ENCODE peak calls at places on chromosomes 2 and 18, in ten cellular contexts. P, A, U, L, V, S, G, F, Q and T are unnamed samples.
A peak's percentile ranks its signal among the peaks of the same experiment; 100 is the strongest.

GRCh38 chr18:12376034-12376717 is 851 bp downstream of the AFG3L2 start:
- DNase-seq in A (no peak), L (no peak), V (peak; percentile 57), P (no peak), U (peak; percentile 64), Q (peak; percentile 49), F (peak; percentile 74), G (peak; percentile 25), S (no peak), T (no peak)

GRCh38 chr2:56084117-56084936 is 99.5 kb upstream of the CCDC85A start:
- DNase-seq in G (peak; percentile 7), Q (no peak), A (no peak), P (no peak), S (no peak), V (no peak), F (no peak), U (no peak), L (no peak), T (no peak)

GRCh38 chr18:75247041-75247551 is 36.5 kb downstream of the TSHZ1 start:
- DNase-seq in Q (no peak), U (no peak), G (peak; percentile 42), S (no peak), L (no peak), F (no peak), V (no peak), P (no peak), A (no peak), T (no peak)

GRCh38 chr2:237715459-237715947 is 83.1 kb upstream of the RBM44 start:
- DNase-seq in L (no peak), S (no peak), A (no peak), P (no peak), U (no peak), V (peak; percentile 75), G (no peak), F (peak; percentile 82), Q (peak; percentile 80), T (no peak)

GRCh38 chr2:2938481-2938880 is 439.1 kb downstream of the EIPR1 start:
- DNase-seq in V (no peak), Q (no peak), F (no peak), A (no peak), L (no peak), P (no peak), G (no peak), S (no peak), U (no peak), T (no peak)

GRCh38 chr2:154526234-154526633 is 172.3 kb upstream of the KCNJ3 start:
- DNase-seq in Q (no peak), A (no peak), F (no peak), S (no peak), G (no peak), L (no peak), P (no peak), V (no peak), U (no peak), T (no peak)

GRCh38 chr2:150522269-150522668 is 34.8 kb upstream of the RND3 start:
- DNase-seq in F (no peak), V (no peak), A (no peak), U (no peak), P (no peak), G (no peak), S (no peak), Q (no peak), L (no peak), T (no peak)

GRCh38 chr2:624551-625347 is 52.5 kb downstream of the TMEM18 start:
- DNase-seq in L (no peak), F (no peak), U (no peak), V (no peak), G (no peak), A (no peak), S (no peak), Q (no peak), P (no peak), T (no peak)

GRCh38 chr2:42138163-42139016 is 30.8 kb upstream of the EML4 start:
- DNase-seq in U (no peak), V (no peak), S (no peak), F (peak; percentile 76), Q (no peak), A (no peak), G (peak; percentile 98), L (no peak), P (no peak), T (no peak)

GRCh38 chr18:10032331-10032979 is 118.6 kb downstream of the VAPA start:
- DNase-seq in P (peak; percentile 34), L (peak; percentile 7), U (peak; percentile 73), F (no peak), G (no peak), Q (peak; percentile 86), S (no peak), A (no peak), V (no peak), T (no peak)

GRCh38 chr2:64630752-64631151 is 23.0 kb downstream of the SERTAD2 start:
- DNase-seq in L (no peak), P (no peak), U (no peak), S (no peak), G (no peak), Q (no peak), V (no peak), A (no peak), F (no peak), T (no peak)

GRCh38 chr2:233076749-233077148 is 16.6 kb downstream of the INPP5D start:
- DNase-seq in U (no peak), V (no peak), A (no peak), L (no peak), S (no peak), G (no peak), Q (no peak), P (no peak), F (no peak), T (no peak)